ENCODE peak calls at places on chromosomes 5 and 9, in eight cellular contexts. One of them, this sample, is unnamed. For H3K9me3, the result is how much of the 10 kb centered on the place peaks cover.

GRCh38 chr9:91921371-91921770 is 28.7 kb downstream of the ROR2 start:
- DNase-seq in esophagus muscularis mucosa: no peak
- DNase-seq in CD8-positive, alpha-beta T cell: no peak
- DNase-seq in HCT116: no peak
- DNase-seq in heart right ventricle: no peak
- DNase-seq in left ventricle myocardium inferior: no peak
- DNase-seq in esophagus squamous epithelium: no peak
- DNase-seq in IMR-90: no peak
- DNase-seq in this sample: no peak

GRCh38 chr9:83154821-83155220 is 91.9 kb upstream of the RASEF start:
- DNase-seq in esophagus muscularis mucosa: no peak
- DNase-seq in CD8-positive, alpha-beta T cell: no peak
- DNase-seq in HCT116: no peak
- DNase-seq in heart right ventricle: no peak
- DNase-seq in left ventricle myocardium inferior: no peak
- DNase-seq in esophagus squamous epithelium: no peak
- DNase-seq in IMR-90: no peak
- DNase-seq in this sample: no peak

GRCh38 chr5:117652001-117652639 is 1077.5 kb upstream of the SEMA6A start:
- DNase-seq in esophagus muscularis mucosa: no peak
- DNase-seq in CD8-positive, alpha-beta T cell: no peak
- DNase-seq in HCT116: no peak
- DNase-seq in heart right ventricle: no peak
- DNase-seq in left ventricle myocardium inferior: no peak
- DNase-seq in esophagus squamous epithelium: no peak
- DNase-seq in IMR-90: peak
- DNase-seq in this sample: no peak

GRCh38 chr5:9207820-9208418 is 338.0 kb downstream of the SEMA5A start:
- DNase-seq in esophagus muscularis mucosa: no peak
- DNase-seq in CD8-positive, alpha-beta T cell: no peak
- DNase-seq in HCT116: peak
- DNase-seq in heart right ventricle: no peak
- DNase-seq in left ventricle myocardium inferior: no peak
- DNase-seq in esophagus squamous epithelium: no peak
- DNase-seq in IMR-90: peak
- DNase-seq in this sample: no peak

GRCh38 chr5:177133845-177134652 is 476 bp downstream of the NSD1 start:
- DNase-seq in esophagus muscularis mucosa: no peak
- DNase-seq in CD8-positive, alpha-beta T cell: peak
- DNase-seq in HCT116: no peak
- DNase-seq in heart right ventricle: no peak
- DNase-seq in left ventricle myocardium inferior: peak
- DNase-seq in esophagus squamous epithelium: no peak
- DNase-seq in IMR-90: peak
- DNase-seq in this sample: peak

GRCh38 chr9:20702565-20702964 is 18.5 kb downstream of the FOCAD start:
- DNase-seq in esophagus muscularis mucosa: no peak
- DNase-seq in CD8-positive, alpha-beta T cell: no peak
- DNase-seq in HCT116: no peak
- DNase-seq in heart right ventricle: no peak
- DNase-seq in left ventricle myocardium inferior: no peak
- DNase-seq in esophagus squamous epithelium: no peak
- DNase-seq in IMR-90: no peak
- DNase-seq in this sample: no peak

GRCh38 chr9:133587466-133587865 is 21.7 kb downstream of the FAM163B start:
- DNase-seq in esophagus muscularis mucosa: no peak
- DNase-seq in CD8-positive, alpha-beta T cell: no peak
- DNase-seq in HCT116: no peak
- DNase-seq in heart right ventricle: no peak
- DNase-seq in left ventricle myocardium inferior: no peak
- DNase-seq in esophagus squamous epithelium: no peak
- DNase-seq in IMR-90: no peak
- DNase-seq in this sample: no peak

GRCh38 chr5:96509721-96510383 is 76.8 kb upstream of the PCSK1 start:
- DNase-seq in esophagus muscularis mucosa: no peak
- DNase-seq in CD8-positive, alpha-beta T cell: no peak
- DNase-seq in HCT116: no peak
- DNase-seq in heart right ventricle: no peak
- DNase-seq in left ventricle myocardium inferior: no peak
- DNase-seq in esophagus squamous epithelium: no peak
- DNase-seq in IMR-90: peak
- DNase-seq in this sample: no peak

GRCh38 chr9:130789747-130790672 is 45.0 kb upstream of the ABL1 start:
- DNase-seq in esophagus muscularis mucosa: no peak
- DNase-seq in CD8-positive, alpha-beta T cell: no peak
- DNase-seq in HCT116: no peak
- DNase-seq in heart right ventricle: no peak
- DNase-seq in left ventricle myocardium inferior: no peak
- DNase-seq in esophagus squamous epithelium: no peak
- DNase-seq in IMR-90: no peak
- DNase-seq in this sample: no peak

GRCh38 chr5:109167586-109167985 is 242.2 kb downstream of the PJA2 start:
- DNase-seq in esophagus muscularis mucosa: no peak
- DNase-seq in CD8-positive, alpha-beta T cell: no peak
- DNase-seq in HCT116: no peak
- DNase-seq in heart right ventricle: no peak
- DNase-seq in left ventricle myocardium inferior: no peak
- DNase-seq in esophagus squamous epithelium: no peak
- DNase-seq in IMR-90: no peak
- DNase-seq in this sample: no peak

GRCh38 chr9:117095116-117095515 is 319.7 kb downstream of the ASTN2 start:
- DNase-seq in esophagus muscularis mucosa: no peak
- DNase-seq in CD8-positive, alpha-beta T cell: no peak
- DNase-seq in HCT116: no peak
- DNase-seq in heart right ventricle: no peak
- DNase-seq in left ventricle myocardium inferior: no peak
- DNase-seq in esophagus squamous epithelium: no peak
- DNase-seq in IMR-90: peak
- DNase-seq in this sample: no peak

GRCh38 chr5:53482717-53483638 is 2.5 kb downstream of the FST start:
- DNase-seq in esophagus muscularis mucosa: no peak
- DNase-seq in CD8-positive, alpha-beta T cell: no peak
- DNase-seq in HCT116: no peak
- DNase-seq in heart right ventricle: peak
- DNase-seq in left ventricle myocardium inferior: peak
- DNase-seq in esophagus squamous epithelium: no peak
- DNase-seq in IMR-90: peak
- DNase-seq in this sample: peak

GRCh38 chr9:113879906-113880305 is 3.8 kb downstream of the ZNF618 start:
- DNase-seq in esophagus muscularis mucosa: no peak
- DNase-seq in CD8-positive, alpha-beta T cell: no peak
- DNase-seq in HCT116: no peak
- DNase-seq in heart right ventricle: no peak
- DNase-seq in left ventricle myocardium inferior: no peak
- DNase-seq in esophagus squamous epithelium: no peak
- DNase-seq in IMR-90: peak
- DNase-seq in this sample: no peak

GRCh38 chr5:67462150-67462549 is 265.6 kb upstream of the CD180 start:
- DNase-seq in esophagus muscularis mucosa: no peak
- DNase-seq in CD8-positive, alpha-beta T cell: no peak
- DNase-seq in HCT116: no peak
- DNase-seq in heart right ventricle: no peak
- DNase-seq in left ventricle myocardium inferior: no peak
- DNase-seq in esophagus squamous epithelium: no peak
- DNase-seq in IMR-90: no peak
- DNase-seq in this sample: no peak

GRCh38 chr5:177592905-177593304 is 902 bp downstream of the TMED9 start:
- DNase-seq in esophagus muscularis mucosa: no peak
- DNase-seq in CD8-positive, alpha-beta T cell: no peak
- DNase-seq in HCT116: no peak
- DNase-seq in heart right ventricle: no peak
- DNase-seq in left ventricle myocardium inferior: no peak
- DNase-seq in esophagus squamous epithelium: no peak
- DNase-seq in IMR-90: no peak
- DNase-seq in this sample: no peak

GRCh38 chr5:10633271-10634049 is 69.6 kb downstream of the ANKRD33B start:
- DNase-seq in esophagus muscularis mucosa: no peak
- DNase-seq in CD8-positive, alpha-beta T cell: peak
- DNase-seq in HCT116: no peak
- DNase-seq in heart right ventricle: no peak
- DNase-seq in left ventricle myocardium inferior: no peak
- DNase-seq in esophagus squamous epithelium: no peak
- DNase-seq in IMR-90: no peak
- DNase-seq in this sample: no peak

GRCh38 chr9:111966851-111967250 is 70.2 kb downstream of the UGCG start:
- DNase-seq in esophagus muscularis mucosa: no peak
- DNase-seq in CD8-positive, alpha-beta T cell: no peak
- DNase-seq in HCT116: no peak
- DNase-seq in heart right ventricle: no peak
- DNase-seq in left ventricle myocardium inferior: no peak
- DNase-seq in esophagus squamous epithelium: no peak
- DNase-seq in IMR-90: peak
- DNase-seq in this sample: no peak

GRCh38 chr5:68505917-68506860 is 290.6 kb downstream of the PIK3R1 start:
- DNase-seq in esophagus muscularis mucosa: no peak
- DNase-seq in CD8-positive, alpha-beta T cell: no peak
- DNase-seq in HCT116: peak
- DNase-seq in heart right ventricle: no peak
- DNase-seq in left ventricle myocardium inferior: no peak
- DNase-seq in esophagus squamous epithelium: no peak
- DNase-seq in IMR-90: peak
- DNase-seq in this sample: no peak

GRCh38 chr5:107451028-107451427 is 219.7 kb downstream of the EFNA5 start:
- DNase-seq in esophagus muscularis mucosa: no peak
- DNase-seq in CD8-positive, alpha-beta T cell: no peak
- DNase-seq in HCT116: no peak
- DNase-seq in heart right ventricle: no peak
- DNase-seq in left ventricle myocardium inferior: no peak
- DNase-seq in esophagus squamous epithelium: no peak
- DNase-seq in IMR-90: no peak
- DNase-seq in this sample: no peak

GRCh38 chr9:28031521-28032177 is 458.4 kb upstream of the C9orf72 start:
- DNase-seq in esophagus muscularis mucosa: no peak
- DNase-seq in CD8-positive, alpha-beta T cell: no peak
- DNase-seq in HCT116: no peak
- DNase-seq in heart right ventricle: no peak
- DNase-seq in left ventricle myocardium inferior: no peak
- DNase-seq in esophagus squamous epithelium: no peak
- DNase-seq in IMR-90: no peak
- DNase-seq in this sample: no peak

GRCh38 chr5:158061451-158061850 is 202.5 kb upstream of the CLINT1 start:
- DNase-seq in esophagus muscularis mucosa: no peak
- DNase-seq in CD8-positive, alpha-beta T cell: no peak
- DNase-seq in HCT116: no peak
- DNase-seq in heart right ventricle: no peak
- DNase-seq in left ventricle myocardium inferior: no peak
- DNase-seq in esophagus squamous epithelium: no peak
- DNase-seq in IMR-90: no peak
- DNase-seq in this sample: no peak
- H3K27ac ChIP-seq in esophagus muscularis mucosa: no peak
- H3K27ac ChIP-seq in CD8-positive, alpha-beta T cell: no peak
- H3K27ac ChIP-seq in HCT116: no peak
- H3K27ac ChIP-seq in heart right ventricle: no peak
- H3K27ac ChIP-seq in left ventricle myocardium inferior: no peak
- H3K27ac ChIP-seq in esophagus squamous epithelium: no peak
- H3K27ac ChIP-seq in IMR-90: no peak
- H3K27ac ChIP-seq in this sample: no peak

GRCh38 chr5:59506285-59506877 is 387.1 kb downstream of the PDE4D start:
- DNase-seq in esophagus muscularis mucosa: no peak
- DNase-seq in CD8-positive, alpha-beta T cell: no peak
- DNase-seq in HCT116: no peak
- DNase-seq in heart right ventricle: no peak
- DNase-seq in left ventricle myocardium inferior: no peak
- DNase-seq in esophagus squamous epithelium: no peak
- DNase-seq in IMR-90: peak
- DNase-seq in this sample: no peak
- TF ChIP-seq CTCF in esophagus muscularis mucosa: no peak
- TF ChIP-seq CTCF in CD8-positive, alpha-beta T cell: no peak
- TF ChIP-seq CTCF in HCT116: peak
- TF ChIP-seq CTCF in heart right ventricle: peak
- TF ChIP-seq CTCF in left ventricle myocardium inferior: peak
- TF ChIP-seq CTCF in esophagus squamous epithelium: peak
- TF ChIP-seq CTCF in IMR-90: peak
- TF ChIP-seq CTCF in this sample: no peak

GRCh38 chr5:35898952-35899351 is 39.5 kb downstream of the CAPSL start:
- DNase-seq in esophagus muscularis mucosa: no peak
- DNase-seq in CD8-positive, alpha-beta T cell: no peak
- DNase-seq in HCT116: no peak
- DNase-seq in heart right ventricle: no peak
- DNase-seq in left ventricle myocardium inferior: no peak
- DNase-seq in esophagus squamous epithelium: no peak
- DNase-seq in IMR-90: no peak
- DNase-seq in this sample: no peak

GRCh38 chr5:35890021-35890740 is 33.5 kb downstream of the IL7R start:
- DNase-seq in esophagus muscularis mucosa: no peak
- DNase-seq in CD8-positive, alpha-beta T cell: no peak
- DNase-seq in HCT116: no peak
- DNase-seq in heart right ventricle: no peak
- DNase-seq in left ventricle myocardium inferior: no peak
- DNase-seq in esophagus squamous epithelium: no peak
- DNase-seq in IMR-90: peak
- DNase-seq in this sample: no peak

GRCh38 chr5:35899805-35900204 is 38.6 kb downstream of the CAPSL start:
- DNase-seq in esophagus muscularis mucosa: no peak
- DNase-seq in CD8-positive, alpha-beta T cell: no peak
- DNase-seq in HCT116: no peak
- DNase-seq in heart right ventricle: no peak
- DNase-seq in left ventricle myocardium inferior: no peak
- DNase-seq in esophagus squamous epithelium: no peak
- DNase-seq in IMR-90: no peak
- DNase-seq in this sample: no peak

DNA sequence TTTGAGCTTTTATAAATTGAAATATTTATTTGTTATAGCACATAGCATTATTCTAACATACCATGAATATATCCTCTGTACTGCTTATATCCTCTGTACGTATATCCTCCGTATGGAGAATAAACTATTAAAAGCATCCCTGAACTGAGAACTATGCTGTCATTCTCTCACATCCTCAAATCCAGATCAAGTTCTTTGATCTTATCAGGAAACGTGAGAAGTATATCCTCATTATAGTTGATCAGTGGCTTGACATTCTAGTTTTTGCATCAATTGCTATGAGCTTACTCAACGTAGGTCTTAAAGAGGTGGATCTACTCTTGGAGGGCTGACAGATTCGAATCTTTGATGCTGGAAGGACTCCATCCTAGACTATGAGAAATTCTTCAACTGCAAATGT is 37.4 kb downstream of the IL7R start:
- DNase-seq in esophagus muscularis mucosa: no peak
- DNase-seq in CD8-positive, alpha-beta T cell: no peak
- DNase-seq in HCT116: no peak
- DNase-seq in heart right ventricle: no peak
- DNase-seq in left ventricle myocardium inferior: no peak
- DNase-seq in esophagus squamous epithelium: no peak
- DNase-seq in IMR-90: no peak
- DNase-seq in this sample: no peak
- H3K9me3 ChIP-seq in esophagus muscularis mucosa: under half
- H3K9me3 ChIP-seq in CD8-positive, alpha-beta T cell: under half
- H3K9me3 ChIP-seq in HCT116: under half
- H3K9me3 ChIP-seq in heart right ventricle: under half
- H3K9me3 ChIP-seq in left ventricle myocardium inferior: under half
- H3K9me3 ChIP-seq in esophagus squamous epithelium: under half
- H3K9me3 ChIP-seq in IMR-90: under half
- H3K9me3 ChIP-seq in this sample: under half

DNA sequence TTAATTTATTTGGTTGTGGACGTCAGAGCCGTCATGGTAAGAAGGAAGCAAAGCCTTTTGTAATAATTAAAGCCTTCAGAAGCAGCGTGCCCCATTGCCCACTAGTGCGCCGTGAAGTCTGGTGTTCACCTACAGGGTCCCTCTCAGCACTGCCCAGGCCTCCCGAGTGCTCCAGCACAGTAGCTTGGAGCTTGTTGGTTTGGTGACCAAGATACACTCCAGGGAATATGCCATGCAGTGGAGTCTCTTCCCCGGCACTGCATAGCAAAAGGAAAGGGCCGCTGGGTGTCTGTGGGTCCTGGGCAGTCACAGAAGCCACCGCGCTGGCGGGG is 478 bp upstream of the SYK start:
- DNase-seq in esophagus muscularis mucosa: no peak
- DNase-seq in CD8-positive, alpha-beta T cell: no peak
- DNase-seq in HCT116: no peak
- DNase-seq in heart right ventricle: no peak
- DNase-seq in left ventricle myocardium inferior: no peak
- DNase-seq in esophagus squamous epithelium: no peak
- DNase-seq in IMR-90: no peak
- DNase-seq in this sample: no peak
- H3K27ac ChIP-seq in esophagus muscularis mucosa: no peak
- H3K27ac ChIP-seq in CD8-positive, alpha-beta T cell: no peak
- H3K27ac ChIP-seq in HCT116: peak
- H3K27ac ChIP-seq in heart right ventricle: no peak
- H3K27ac ChIP-seq in left ventricle myocardium inferior: peak
- H3K27ac ChIP-seq in esophagus squamous epithelium: peak
- H3K27ac ChIP-seq in IMR-90: no peak
- H3K27ac ChIP-seq in this sample: no peak